ENCODE peak calls at places on chromosomes 7 and 10, in four cellular contexts. E is neural crest cell, R is fibroblast of pulmonary artery, Z is left ventricle myocardium inferior. K is an unnamed sample.

GRCh38 chr10:51918921-51919325 is 219.5 kb upstream of the CSTF2T start:
- DNase-seq in E (no peak), Z (no peak), R (no peak), K (no peak)

GRCh38 chr10:80289451-80290287 is at the start of gene MAT1A:
- DNase-seq in Z (no peak), E (no peak), R (peak), K (no peak)

GRCh38 chr10:4081691-4082111 is 296.7 kb upstream of the KLF6 start:
- DNase-seq in E (no peak), Z (peak), R (peak), K (peak)

GRCh38 chr7:92293887-92294616 is 48.3 kb downstream of the ANKIB1 start:
- DNase-seq in E (no peak), Z (no peak), R (peak), K (no peak)

GRCh38 chr7:27576360-27576944 is 86.2 kb downstream of the HIBADH start:
- DNase-seq in R (peak), E (no peak), Z (no peak), K (no peak)

GRCh38 chr10:63105811-63106755 is 27.0 kb upstream of the NRBF2 start:
- DNase-seq in R (peak), E (no peak), Z (peak), K (no peak)

GRCh38 chr7:21256310-21256877 is 171.5 kb upstream of the SP4 start:
- DNase-seq in E (no peak), Z (no peak), R (peak), K (no peak)

GRCh38 chr10:84264611-84265141 is 19.8 kb downstream of the RGR start:
- DNase-seq in E (peak), R (peak), Z (peak), K (peak)

GRCh38 chr10:51368943-51369342 is 294.7 kb downstream of the PRKG1 start:
- DNase-seq in R (no peak), Z (no peak), E (no peak), K (no peak)

GRCh38 chr10:132391372-132392020 is 5.5 kb upstream of the PWWP2B start:
- DNase-seq in E (no peak), Z (no peak), R (no peak), K (no peak)

GRCh38 chr7:27091936-27092752 is 3.7 kb downstream of the HOXA1 start:
- DNase-seq in Z (no peak), E (no peak), R (no peak), K (no peak)

GRCh38 chr10:94146313-94146712 is 152.6 kb downstream of the PLCE1 start:
- DNase-seq in Z (no peak), E (no peak), R (no peak), K (no peak)

GRCh38 chr10:116741391-116742351 is 695 bp downstream of the HSPA12A start:
- DNase-seq in Z (peak), R (no peak), E (no peak), K (no peak)

GRCh38 chr10:119643306-119644214 is 7.6 kb upstream of the BAG3 start:
- DNase-seq in R (no peak), E (no peak), Z (no peak), K (no peak)

GRCh38 chr10:74799840-74800239 is 26.6 kb upstream of the KAT6B start:
- DNase-seq in E (no peak), Z (no peak), R (peak), K (peak)

GRCh38 chr10:108970016-108970415 is 953.3 kb downstream of the XPNPEP1 start:
- DNase-seq in E (peak), R (peak), Z (no peak), K (no peak)

GRCh38 chr7:33423646-33424020 is 294.3 kb downstream of the BBS9 start:
- DNase-seq in E (no peak), R (peak), Z (no peak), K (no peak)

GRCh38 chr7:1480670-1481069 is 21.4 kb upstream of the MICALL2 start:
- DNase-seq in Z (no peak), E (no peak), R (no peak), K (no peak)

GRCh38 chr7:24700446-24701044 is 56.7 kb downstream of the GSDME start:
- DNase-seq in Z (no peak), R (no peak), E (no peak), K (no peak)

GRCh38 chr10:79336739-79337138 is 10.5 kb upstream of the PPIF start:
- DNase-seq in E (no peak), Z (no peak), R (no peak), K (no peak)

GRCh38 chr10:59336632-59337031 is 25.7 kb downstream of the FAM13C start:
- DNase-seq in Z (no peak), R (peak), E (no peak), K (no peak)

GRCh38 chr7:27200761-27201230 is 905 bp upstream of the HOXA13 start:
- DNase-seq in Z (no peak), R (no peak), E (no peak), K (no peak)

GRCh38 chr10:42755028-42755451 is 27.6 kb upstream of the BMS1 start:
- DNase-seq in Z (no peak), R (no peak), E (no peak), K (no peak)
- TF ChIP-seq CTCF in Z (peak), R (no peak), E (peak), K (no peak)

GRCh38 chr10:124422742-124423141 is 4.0 kb upstream of the OAT start:
- DNase-seq in E (no peak), R (no peak), Z (no peak), K (no peak)
- TF ChIP-seq CTCF in E (no peak), R (no peak), Z (no peak), K (no peak)

GRCh38 chr10:115572740-115573455 is 479.7 kb downstream of the ATRNL1 start:
- DNase-seq in E (no peak), Z (no peak), R (no peak), K (no peak)
- TF ChIP-seq CTCF in E (peak), Z (no peak), R (no peak), K (no peak)

GRCh38 chr7:95560674-95561073 is 35.6 kb downstream of the PDK4 start:
- DNase-seq in R (no peak), E (no peak), Z (no peak), K (no peak)
- TF ChIP-seq CTCF in R (no peak), E (no peak), Z (no peak), K (no peak)

GRCh38 chr10:102392306-102392705 is 3.2 kb upstream of the NFKB2 start:
- DNase-seq in Z (no peak), E (no peak), R (no peak), K (no peak)

GRCh38 chr10:102393411-102394078 is 2.0 kb upstream of the NFKB2 start:
- DNase-seq in R (no peak), E (no peak), Z (no peak), K (no peak)

GRCh38 chr10:102394801-102395676 is 466 bp upstream of the NFKB2 start:
- DNase-seq in R (peak), Z (peak), E (peak), K (peak)

GRCh38 chr10:102395677-102396197 is at the start of gene NFKB2:
- DNase-seq in Z (no peak), E (no peak), R (no peak), K (no peak)

DNA sequence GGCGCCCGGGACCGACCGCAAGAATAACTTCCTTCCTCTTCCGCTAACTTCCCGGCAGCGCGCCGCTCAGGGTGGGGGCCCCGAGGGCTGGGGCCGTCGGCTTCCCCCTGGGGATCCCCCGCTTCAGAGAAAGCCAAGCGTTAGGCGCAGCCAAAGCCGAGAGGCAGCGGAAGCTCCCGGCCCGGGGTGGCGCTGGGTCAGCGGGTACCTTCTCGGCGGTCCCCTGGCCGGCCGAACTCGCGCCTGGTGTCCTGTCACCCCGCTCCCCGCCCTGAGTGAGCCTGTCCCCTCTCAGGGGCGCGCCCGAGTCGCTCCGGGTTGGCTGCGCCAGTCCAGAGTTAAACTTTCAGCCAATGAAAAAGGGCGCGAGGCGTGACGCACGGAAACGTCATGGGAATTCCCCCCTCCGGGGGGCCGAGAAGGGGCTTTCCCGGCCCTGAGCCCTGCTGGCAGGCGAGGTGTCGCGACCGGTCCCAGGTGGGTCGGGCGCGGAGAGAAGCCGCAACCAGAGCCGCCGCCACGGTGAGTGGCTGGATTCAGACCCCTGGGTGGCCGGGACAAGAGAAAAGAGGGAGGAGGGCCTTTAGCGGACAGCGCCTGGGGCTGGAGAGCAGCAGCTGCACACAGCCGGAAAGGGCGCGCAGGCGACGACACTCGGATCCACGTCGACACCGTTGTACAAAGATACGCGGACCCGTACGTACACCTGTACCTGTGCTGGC is 1.3 kb upstream of the NFKB2 start:
- DNase-seq in R (peak), Z (peak), E (peak), K (peak)
- TF ChIP-seq CTCF in R (no peak), Z (peak), E (peak), K (no peak)

GRCh38 chr7:71511361-71511807 is 379.4 kb downstream of the GALNT17 start:
- DNase-seq in R (no peak), Z (no peak), E (peak), K (no peak)
- TF ChIP-seq CTCF in R (no peak), Z (no peak), E (peak), K (no peak)